ENCODE peak calls at places on chromosomes 16 and 17, in five cellular contexts. One of them, this sample, is unnamed.

GRCh38 chr17:80817861-80818260 is 173.8 kb upstream of the CHMP6 start:
- DNase-seq in left lung: peak
- DNase-seq in stomach: no peak
- DNase-seq in CD8-positive, alpha-beta T cell: no peak
- DNase-seq in uterus: no peak
- DNase-seq in this sample: no peak

GRCh38 chr17:42184717-42185496 is at the start of gene HCRT:
- DNase-seq in left lung: no peak
- DNase-seq in uterus: no peak
- DNase-seq in CD8-positive, alpha-beta T cell: no peak
- DNase-seq in stomach: no peak
- DNase-seq in this sample: no peak

GRCh38 chr16:20225334-20225733 is 102.0 kb downstream of the GP2 start:
- DNase-seq in stomach: no peak
- DNase-seq in uterus: no peak
- DNase-seq in left lung: no peak
- DNase-seq in CD8-positive, alpha-beta T cell: no peak
- DNase-seq in this sample: no peak

GRCh38 chr17:82231562-82232321 is 2.9 kb downstream of the SLC16A3 start:
- DNase-seq in stomach: peak
- DNase-seq in left lung: peak
- DNase-seq in CD8-positive, alpha-beta T cell: no peak
- DNase-seq in uterus: peak
- DNase-seq in this sample: peak

GRCh38 chr16:59865071-59865671 is 1131.1 kb upstream of the GOT2 start:
- DNase-seq in left lung: no peak
- DNase-seq in CD8-positive, alpha-beta T cell: no peak
- DNase-seq in uterus: no peak
- DNase-seq in stomach: no peak
- DNase-seq in this sample: no peak

GRCh38 chr17:50884354-50885311 is 18.5 kb upstream of the TOB1 start:
- DNase-seq in uterus: no peak
- DNase-seq in CD8-positive, alpha-beta T cell: peak
- DNase-seq in stomach: peak
- DNase-seq in left lung: no peak
- DNase-seq in this sample: peak

GRCh38 chr16:10576390-10577304 is 3.8 kb downstream of the EMP2 start:
- DNase-seq in stomach: no peak
- DNase-seq in left lung: no peak
- DNase-seq in uterus: no peak
- DNase-seq in CD8-positive, alpha-beta T cell: no peak
- DNase-seq in this sample: no peak

GRCh38 chr17:72715906-72716572 is 376.4 kb downstream of the SLC39A11 start:
- DNase-seq in CD8-positive, alpha-beta T cell: no peak
- DNase-seq in stomach: no peak
- DNase-seq in uterus: no peak
- DNase-seq in left lung: no peak
- DNase-seq in this sample: no peak

GRCh38 chr17:32835291-32835761 is 41.6 kb downstream of the MYO1D start:
- DNase-seq in uterus: no peak
- DNase-seq in CD8-positive, alpha-beta T cell: no peak
- DNase-seq in stomach: no peak
- DNase-seq in left lung: no peak
- DNase-seq in this sample: no peak

GRCh38 chr16:69861276-69862030 is 89.7 kb upstream of the CLEC18A start:
- DNase-seq in left lung: no peak
- DNase-seq in stomach: peak
- DNase-seq in uterus: peak
- DNase-seq in CD8-positive, alpha-beta T cell: no peak
- DNase-seq in this sample: no peak

GRCh38 chr16:86060381-86061317 is 161.7 kb downstream of the IRF8 start:
- DNase-seq in stomach: no peak
- DNase-seq in CD8-positive, alpha-beta T cell: no peak
- DNase-seq in uterus: no peak
- DNase-seq in left lung: peak
- DNase-seq in this sample: peak

GRCh38 chr17:61248399-61248798 is 151.2 kb upstream of the TBX2 start:
- DNase-seq in left lung: no peak
- DNase-seq in stomach: peak
- DNase-seq in CD8-positive, alpha-beta T cell: no peak
- DNase-seq in uterus: no peak
- DNase-seq in this sample: no peak

GRCh38 chr16:85718682-85719081 is 29.9 kb upstream of the GINS2 start:
- DNase-seq in uterus: no peak
- DNase-seq in left lung: no peak
- DNase-seq in stomach: peak
- DNase-seq in CD8-positive, alpha-beta T cell: no peak
- DNase-seq in this sample: no peak

GRCh38 chr16:17396762-17397498 is 73.8 kb downstream of the XYLT1 start:
- DNase-seq in left lung: no peak
- DNase-seq in uterus: peak
- DNase-seq in stomach: peak
- DNase-seq in CD8-positive, alpha-beta T cell: no peak
- DNase-seq in this sample: no peak

GRCh38 chr16:3934491-3935185 is 54.1 kb upstream of the CREBBP start:
- DNase-seq in CD8-positive, alpha-beta T cell: no peak
- DNase-seq in stomach: no peak
- DNase-seq in left lung: no peak
- DNase-seq in uterus: no peak
- DNase-seq in this sample: no peak

GRCh38 chr17:79948406-79948917 is 87.2 kb downstream of the TBC1D16 start:
- DNase-seq in uterus: no peak
- DNase-seq in left lung: no peak
- DNase-seq in CD8-positive, alpha-beta T cell: no peak
- DNase-seq in stomach: no peak
- DNase-seq in this sample: no peak

GRCh38 chr17:72358465-72358864 is 237.6 kb downstream of the SOX9 start:
- DNase-seq in stomach: no peak
- DNase-seq in CD8-positive, alpha-beta T cell: no peak
- DNase-seq in left lung: no peak
- DNase-seq in uterus: no peak
- DNase-seq in this sample: no peak

GRCh38 chr16:585351-585750 is 4.5 kb upstream of the RAB40C start:
- DNase-seq in stomach: peak
- DNase-seq in CD8-positive, alpha-beta T cell: no peak
- DNase-seq in left lung: no peak
- DNase-seq in uterus: no peak
- DNase-seq in this sample: peak

GRCh38 chr17:5011928-5012327 is 14.2 kb downstream of the KIF1C start:
- DNase-seq in stomach: no peak
- DNase-seq in left lung: no peak
- DNase-seq in CD8-positive, alpha-beta T cell: no peak
- DNase-seq in uterus: no peak
- DNase-seq in this sample: no peak

GRCh38 chr16:85593503-85594195 is 19.5 kb upstream of the GSE1 start:
- DNase-seq in uterus: no peak
- DNase-seq in stomach: no peak
- DNase-seq in left lung: no peak
- DNase-seq in CD8-positive, alpha-beta T cell: no peak
- DNase-seq in this sample: no peak

GRCh38 chr17:45908460-45908859 is 14.1 kb downstream of the MAPT start:
- DNase-seq in CD8-positive, alpha-beta T cell: no peak
- DNase-seq in uterus: no peak
- DNase-seq in stomach: no peak
- DNase-seq in left lung: no peak
- DNase-seq in this sample: no peak

DNA sequence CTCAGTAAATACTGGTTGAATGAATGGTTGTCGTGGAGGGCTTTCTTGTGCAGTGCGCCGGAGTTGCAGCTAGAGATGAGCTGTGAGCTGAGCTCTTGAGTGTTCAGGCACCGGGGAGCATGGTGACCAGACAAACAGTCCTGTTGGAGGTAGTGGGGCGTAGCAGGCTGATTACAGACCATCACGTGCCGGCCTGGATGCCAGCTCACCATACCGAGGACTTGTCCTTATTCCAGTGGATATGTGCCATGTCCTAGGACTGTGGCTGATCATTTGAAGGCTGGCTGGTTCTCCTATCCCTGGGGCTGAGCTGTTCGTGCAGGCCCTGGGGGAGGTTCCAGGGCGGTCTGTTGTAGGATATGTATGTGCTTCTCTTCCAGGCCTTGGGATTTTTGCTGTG is 60.0 kb downstream of the ABCC1 start:
- DNase-seq in left lung: no peak
- DNase-seq in stomach: no peak
- DNase-seq in uterus: no peak
- DNase-seq in CD8-positive, alpha-beta T cell: no peak
- DNase-seq in this sample: no peak
- H3K4me3 ChIP-seq in left lung: no peak
- H3K4me3 ChIP-seq in stomach: no peak
- H3K4me3 ChIP-seq in uterus: no peak
- H3K4me3 ChIP-seq in CD8-positive, alpha-beta T cell: no peak
- H3K4me3 ChIP-seq in this sample: no peak

GRCh38 chr17:55272711-55273578 is 8.2 kb downstream of the HLF start:
- DNase-seq in uterus: no peak
- DNase-seq in CD8-positive, alpha-beta T cell: no peak
- DNase-seq in stomach: no peak
- DNase-seq in left lung: no peak
- DNase-seq in this sample: no peak
- H3K27ac ChIP-seq in uterus: peak
- H3K27ac ChIP-seq in CD8-positive, alpha-beta T cell: no peak
- H3K27ac ChIP-seq in stomach: peak
- H3K27ac ChIP-seq in left lung: no peak
- H3K27ac ChIP-seq in this sample: peak

DNA sequence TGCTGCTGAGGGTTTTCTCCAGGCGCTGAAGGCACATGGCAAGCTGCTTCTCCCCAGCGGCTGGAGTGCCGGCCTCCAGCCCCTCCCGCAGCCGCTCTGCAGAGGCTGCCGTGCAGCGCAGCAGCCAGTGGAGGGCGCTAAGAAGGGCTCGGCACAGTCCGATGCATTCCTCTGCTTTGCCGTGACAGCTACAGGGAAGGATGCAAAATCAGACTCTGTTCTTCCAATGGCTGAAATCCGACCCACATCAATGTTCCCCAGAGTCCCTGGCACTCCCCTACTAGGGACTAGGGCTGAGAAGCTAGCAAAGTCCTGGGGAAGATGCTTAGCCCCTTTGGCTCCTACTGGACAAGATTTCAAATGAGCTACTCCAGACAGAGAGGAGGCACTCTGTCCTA is 19.0 kb downstream of the MED24 start:
- DNase-seq in stomach: no peak
- DNase-seq in left lung: no peak
- DNase-seq in CD8-positive, alpha-beta T cell: no peak
- DNase-seq in uterus: no peak
- DNase-seq in this sample: no peak
- TF ChIP-seq CTCF in stomach: no peak
- TF ChIP-seq CTCF in left lung: no peak
- TF ChIP-seq CTCF in CD8-positive, alpha-beta T cell: no peak
- TF ChIP-seq CTCF in uterus: no peak
- TF ChIP-seq CTCF in this sample: no peak

DNA sequence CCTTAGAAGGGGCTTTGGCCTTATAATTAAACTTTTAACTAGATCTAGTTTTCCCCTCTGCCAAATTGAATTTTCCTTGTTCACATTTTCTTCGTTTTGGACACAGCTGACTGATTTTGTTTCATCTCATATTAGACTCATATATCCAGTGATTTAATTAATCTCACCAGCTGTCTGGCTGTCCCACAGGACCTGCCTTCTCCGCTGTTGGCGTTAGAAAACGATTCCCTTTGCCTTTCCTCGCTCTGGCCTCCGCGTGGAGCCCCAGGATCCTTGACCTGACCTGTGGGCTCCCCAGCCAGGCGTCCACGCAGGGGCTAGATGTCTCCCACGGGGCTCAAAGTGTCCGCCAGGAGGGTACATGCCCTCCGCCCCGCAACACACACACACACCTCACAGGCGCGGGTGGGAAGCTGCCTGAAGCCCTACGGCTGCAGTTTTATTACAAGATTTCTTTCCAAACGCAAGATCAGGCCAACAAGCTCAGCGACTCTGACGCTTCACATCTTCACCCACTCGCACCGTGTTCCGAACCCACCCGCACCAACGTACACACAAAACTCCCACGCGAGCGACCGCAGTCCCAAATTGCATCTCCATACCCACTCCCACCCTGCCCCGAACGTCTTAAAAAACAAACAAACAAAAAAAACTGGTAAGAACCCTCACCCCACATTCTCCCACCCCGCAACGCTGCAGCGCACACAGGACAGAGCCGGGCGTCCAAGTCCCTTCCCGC is 1.1 kb downstream of the RPRML start:
- DNase-seq in uterus: no peak
- DNase-seq in stomach: no peak
- DNase-seq in CD8-positive, alpha-beta T cell: no peak
- DNase-seq in left lung: no peak
- DNase-seq in this sample: no peak
- H3K4me3 ChIP-seq in uterus: no peak
- H3K4me3 ChIP-seq in stomach: peak
- H3K4me3 ChIP-seq in CD8-positive, alpha-beta T cell: peak
- H3K4me3 ChIP-seq in left lung: peak
- H3K4me3 ChIP-seq in this sample: no peak

GRCh38 chr17:28460901-28461300 is 12.5 kb upstream of the SLC13A2 start:
- DNase-seq in CD8-positive, alpha-beta T cell: no peak
- DNase-seq in uterus: no peak
- DNase-seq in left lung: no peak
- DNase-seq in stomach: no peak
- DNase-seq in this sample: no peak
- H3K27ac ChIP-seq in CD8-positive, alpha-beta T cell: no peak
- H3K27ac ChIP-seq in uterus: no peak
- H3K27ac ChIP-seq in left lung: no peak
- H3K27ac ChIP-seq in stomach: no peak
- H3K27ac ChIP-seq in this sample: no peak

This sample was measured in right lobe of liver.